ENCODE peak calls at places on chromosomes 3 and 15, in ten cellular contexts. S is naive thymus-derived CD4-positive, alpha-beta T cell; D is tibial artery; T is CD8-positive, alpha-beta T cell; H is vagina; E is mammary epithelial cell; L is adrenal gland; M is GM23248; Q is heart left ventricle; J is esophagus squamous epithelium. Y is an unnamed sample.

GRCh38 chr3:52046186-52046913 is 10.0 kb downstream of the DUSP7 start:
- DNase-seq in S (no peak), D (peak; percentile 94), T (no peak), H (no peak), E (peak; percentile 100), L (peak; percentile 91), M (peak; percentile 99), Q (no peak), J (no peak), Y (no peak)

GRCh38 chr15:83999396-84000120 is 236.0 kb upstream of the GOLGA6L4 start:
- DNase-seq in S (no peak), D (no peak), T (no peak), H (no peak), E (peak; percentile 63), L (no peak), M (peak; percentile 2), Q (no peak), J (no peak), Y (no peak)

GRCh38 chr3:101784850-101785613 is 6.0 kb downstream of the NXPE3 start:
- DNase-seq in S (peak; percentile 74), D (no peak), T (no peak), H (no peak), E (no peak), L (no peak), M (no peak), Q (no peak), J (no peak), Y (no peak)

GRCh38 chr3:15051531-15051930 is 13.6 kb downstream of the MRPS25 start:
- DNase-seq in S (peak; percentile 25), D (no peak), T (peak; percentile 34), H (no peak), E (peak; percentile 34), L (peak; percentile 69), M (peak; percentile 70), Q (no peak), J (no peak), Y (peak; percentile 53)

GRCh38 chr15:91535856-91536500 is 317.5 kb upstream of the SLCO3A1 start:
- DNase-seq in S (no peak), D (no peak), T (no peak), H (peak; percentile 52), E (peak; percentile 43), L (no peak), M (peak; percentile 43), Q (no peak), J (no peak), Y (no peak)

GRCh38 chr15:50813865-50814264 is 48.4 kb upstream of the SPPL2A start:
- DNase-seq in S (no peak), D (no peak), T (no peak), H (no peak), E (no peak), L (no peak), M (peak; percentile 17), Q (no peak), J (no peak), Y (no peak)

GRCh38 chr3:38364721-38365400 is 18.3 kb downstream of the XYLB start:
- DNase-seq in S (no peak), D (no peak), T (no peak), H (no peak), E (no peak), L (no peak), M (no peak), Q (no peak), J (no peak), Y (no peak)

GRCh38 chr15:72847806-72848205 is 64.2 kb upstream of the ADPGK start:
- DNase-seq in S (no peak), D (no peak), T (no peak), H (no peak), E (no peak), L (no peak), M (no peak), Q (no peak), J (no peak), Y (no peak)

GRCh38 chr3:133527306-133527705 is 46.2 kb upstream of the CDV3 start:
- DNase-seq in S (no peak), D (no peak), T (no peak), H (no peak), E (no peak), L (peak; percentile 57), M (peak; percentile 5), Q (no peak), J (no peak), Y (no peak)

GRCh38 chr3:113847664-113848461 is 9.3 kb downstream of the GRAMD1C start:
- DNase-seq in S (no peak), D (no peak), T (no peak), H (no peak), E (peak; percentile 83), L (no peak), M (peak; percentile 10), Q (no peak), J (no peak), Y (no peak)

GRCh38 chr3:113839551-113839950 is 963 bp downstream of the GRAMD1C start:
- DNase-seq in S (no peak), D (no peak), T (no peak), H (no peak), E (no peak), L (no peak), M (peak; percentile 21), Q (no peak), J (no peak), Y (no peak)

GRCh38 chr3:113847243-113847642 is 8.7 kb downstream of the GRAMD1C start:
- DNase-seq in S (no peak), D (no peak), T (no peak), H (no peak), E (no peak), L (no peak), M (no peak), Q (no peak), J (no peak), Y (no peak)

DNA sequence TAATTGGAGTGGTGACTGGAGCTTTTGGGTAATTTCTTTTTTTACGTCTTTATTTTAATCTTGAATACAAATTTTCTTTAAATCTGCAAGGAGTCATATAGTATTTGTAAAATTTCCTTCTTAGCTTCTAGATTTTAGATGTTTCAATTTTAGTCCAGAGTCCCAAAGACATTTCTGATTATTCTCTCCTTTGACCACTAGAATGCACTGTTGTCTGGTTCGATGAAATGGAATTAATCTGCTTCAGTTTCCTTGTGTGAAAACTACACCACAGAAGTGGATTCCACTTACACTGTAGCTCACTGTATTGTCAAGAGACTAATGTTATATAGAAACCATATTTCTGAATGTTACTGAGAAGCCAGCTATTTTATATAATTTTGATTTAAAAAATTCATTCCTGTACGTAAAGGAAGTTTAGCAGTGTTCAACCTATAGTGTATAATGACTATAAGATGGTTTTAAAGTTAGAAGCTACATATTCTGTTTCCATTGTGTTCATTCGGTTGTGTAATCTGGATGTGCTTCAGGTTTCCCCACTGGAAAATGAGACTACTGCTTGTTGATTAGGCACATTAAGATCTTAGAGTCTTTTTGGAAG is 6.1 kb downstream of the GRAMD1C start:
- DNase-seq in S (peak; percentile 11), D (no peak), T (no peak), H (no peak), E (peak; percentile 35), L (no peak), M (peak; percentile 65), Q (no peak), J (no peak), Y (no peak)
- H3K27ac ChIP-seq in S (no peak overlapping the region), D (no peak overlapping the region), T (no peak overlapping the region), H (no peak overlapping the region), E (no peak overlapping the region), L (no peak overlapping the region), M (no peak overlapping the region), Q (no peak overlapping the region), J (no peak overlapping the region), Y (no peak overlapping the region)

DNA sequence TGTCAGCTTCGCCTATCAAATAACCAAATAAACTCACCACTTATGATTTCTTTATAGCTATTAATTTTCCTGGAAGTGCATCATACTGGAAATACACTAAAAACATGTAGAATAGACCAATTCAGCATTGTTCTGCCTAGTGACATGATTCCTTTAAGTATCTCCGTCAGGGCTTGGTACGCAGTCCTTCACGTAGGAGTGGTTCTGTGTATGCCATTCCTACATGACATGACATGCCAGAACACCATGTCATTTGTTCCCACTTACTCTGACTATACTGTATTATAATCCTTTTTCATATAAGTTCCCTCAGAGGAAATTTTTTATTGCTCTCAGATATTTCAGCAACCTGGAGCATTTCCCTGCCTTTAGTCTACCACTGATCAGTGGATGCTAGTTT is 230.7 kb upstream of the EPHA3 start:
- DNase-seq in S (no peak), D (no peak), T (no peak), H (no peak), E (peak; percentile 12), L (no peak), M (no peak), Q (no peak), J (no peak), Y (no peak)
- H3K27ac ChIP-seq in S (no peak overlapping the region), D (no peak overlapping the region), T (no peak overlapping the region), H (no peak overlapping the region), E (no peak overlapping the region), L (no peak overlapping the region), M (no peak overlapping the region), Q (no peak overlapping the region), J (no peak overlapping the region), Y (no peak overlapping the region)

DNA sequence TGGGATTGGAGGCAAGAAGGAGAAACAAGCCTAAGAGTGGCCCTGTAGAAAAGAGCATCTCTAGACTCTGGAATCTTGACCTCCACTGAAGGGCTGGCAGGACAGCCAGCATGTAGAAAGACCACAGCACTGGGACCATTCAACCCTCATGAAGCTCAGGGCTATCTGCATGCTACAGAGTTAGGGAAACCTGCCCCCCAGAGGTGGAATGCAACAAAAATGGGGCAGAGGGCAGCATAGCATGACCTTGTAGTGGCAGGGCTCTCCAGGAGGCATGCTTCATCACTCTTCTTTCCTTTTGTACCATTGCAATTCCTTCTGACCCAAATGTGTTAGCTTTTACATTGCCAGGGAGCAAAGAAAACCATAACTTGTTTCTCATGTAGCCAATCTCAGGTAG is 445.4 kb downstream of the EPHB1 start:
- DNase-seq in S (no peak), D (no peak), T (no peak), H (no peak), E (no peak), L (no peak), M (no peak), Q (no peak), J (no peak), Y (no peak)
- H3K27ac ChIP-seq in S (no peak overlapping the region), D (no peak overlapping the region), T (no peak overlapping the region), H (no peak overlapping the region), E (no peak overlapping the region), L (no peak overlapping the region), M (no peak overlapping the region), Q (no peak overlapping the region), J (no peak overlapping the region), Y (no peak overlapping the region)

GRCh38 chr3:10554236-10554611 is 48.8 kb upstream of the ATP2B2 start:
- DNase-seq in S (no peak), D (no peak), T (no peak), H (peak; percentile 22), E (no peak), L (no peak), M (no peak), Q (no peak), J (no peak), Y (no peak)
- H3K27ac ChIP-seq in S (no peak overlapping the region), D (no peak overlapping the region), T (no peak overlapping the region), H (no peak overlapping the region), E (no peak overlapping the region), L (no peak overlapping the region), M (no peak overlapping the region), Q (no peak overlapping the region), J (no peak overlapping the region), Y (no peak overlapping the region)